ENCODE peak calls at places on chromosomes 3 and 15, in four cellular contexts. C is A549, X is uterus, K is IMR-90. H is an unnamed sample. For H3K4me1, the result is how much of the 10 kb centered on the place peaks cover.

GRCh38 chr3:175384569-175384968 is 525.4 kb downstream of the NAALADL2 start:
- DNase-seq in C (no peak), X (no peak), K (no peak), H (no peak)

GRCh38 chr3:133568294-133569014 is 5.0 kb upstream of the CDV3 start:
- DNase-seq in C (peak), X (no peak), K (peak), H (no peak)

GRCh38 chr3:136979684-136980083 is 21.9 kb downstream of the IL20RB start:
- DNase-seq in C (no peak), X (no peak), K (peak), H (peak)

GRCh38 chr3:43405888-43406636 is 119.7 kb downstream of the SNRK start:
- DNase-seq in C (no peak), X (no peak), K (peak), H (no peak)

GRCh38 chr15:56042982-56043980 is 49.9 kb upstream of the NEDD4 start:
- DNase-seq in C (no peak), X (no peak), K (no peak), H (no peak)

GRCh38 chr3:72329354-72329753 is 518.9 kb downstream of the SHQ1 start:
- DNase-seq in C (no peak), X (no peak), K (no peak), H (no peak)

GRCh38 chr15:79965836-79966630 is 5.0 kb downstream of the BCL2A1 start:
- DNase-seq in C (no peak), X (no peak), K (peak), H (no peak)

GRCh38 chr15:68389936-68390790 is 41.8 kb downstream of the ITGA11 start:
- DNase-seq in C (no peak), X (peak), K (peak), H (peak)

GRCh38 chr3:110697961-110698360 is 373.7 kb upstream of the NECTIN3 start:
- DNase-seq in C (no peak), X (no peak), K (peak), H (no peak)

GRCh38 chr15:36221992-36222391 is 357.4 kb upstream of the CDIN1 start:
- DNase-seq in C (no peak), X (no peak), K (no peak), H (no peak)

GRCh38 chr3:168157301-168157700 is 61.6 kb upstream of the GOLIM4 start:
- DNase-seq in C (no peak), X (no peak), K (no peak), H (no peak)

GRCh38 chr3:149199474-149199873 is 22.2 kb downstream of the CP start:
- DNase-seq in C (no peak), X (no peak), K (peak), H (no peak)

GRCh38 chr3:72299321-72299802 is 514.4 kb upstream of the PROK2 start:
- DNase-seq in C (no peak), X (peak), K (peak), H (no peak)

GRCh38 chr3:129881261-129881660 is 12.2 kb downstream of the TMCC1 start:
- DNase-seq in C (no peak), X (no peak), K (no peak), H (no peak)
- TF ChIP-seq POLR2A in C (no peak), X (no peak), K (no peak), H (no peak)

GRCh38 chr15:96565266-96565665 is 234.8 kb downstream of the NR2F2 start:
- DNase-seq in C (no peak), X (no peak), K (no peak), H (no peak)

GRCh38 chr15:96559087-96559486 is 228.6 kb downstream of the NR2F2 start:
- DNase-seq in C (no peak), X (no peak), K (no peak), H (no peak)

GRCh38 chr15:96560246-96560895 is 229.9 kb downstream of the NR2F2 start:
- DNase-seq in C (no peak), X (no peak), K (no peak), H (no peak)

GRCh38 chr15:96561593-96561992 is 231.1 kb downstream of the NR2F2 start:
- DNase-seq in C (no peak), X (no peak), K (no peak), H (no peak)

GRCh38 chr15:96564546-96564945 is 234.0 kb downstream of the NR2F2 start:
- DNase-seq in C (no peak), X (no peak), K (no peak), H (no peak)
- H3K27ac ChIP-seq in C (no peak), X (no peak), K (no peak), H (no peak)

GRCh38 chr3:157130138-157130880 is 29.6 kb downstream of the CCNL1 start:
- DNase-seq in C (peak), X (peak), K (peak), H (no peak)

GRCh38 chr3:157129782-157130137 is 30.2 kb downstream of the CCNL1 start:
- DNase-seq in C (no peak), X (no peak), K (no peak), H (no peak)

GRCh38 chr3:157131861-157132260 is 28.1 kb downstream of the CCNL1 start:
- DNase-seq in C (no peak), X (no peak), K (peak), H (no peak)

GRCh38 chr3:157132341-157132740 is 27.6 kb downstream of the CCNL1 start:
- DNase-seq in C (no peak), X (no peak), K (no peak), H (no peak)

GRCh38 chr3:157130881-157131251 is 29.1 kb downstream of the CCNL1 start:
- DNase-seq in C (no peak), X (no peak), K (no peak), H (no peak)
- H3K4me1 ChIP-seq in C (half or more), X (under half), K (under half), H (half or more)

GRCh38 chr3:50616003-50616769 is 765 bp upstream of the MAPKAPK3 start:
- DNase-seq in C (peak), X (peak), K (peak), H (peak)

GRCh38 chr3:50617911-50618481 is 1.0 kb downstream of the MAPKAPK3 start:
- DNase-seq in C (no peak), X (no peak), K (no peak), H (no peak)

GRCh38 chr3:50615190-50615589 is 1.8 kb upstream of the MAPKAPK3 start:
- DNase-seq in C (no peak), X (no peak), K (no peak), H (no peak)

GRCh38 chr3:50616770-50617095 is 218 bp upstream of the MAPKAPK3 start:
- DNase-seq in C (peak), X (peak), K (peak), H (peak)

GRCh38 chr3:50617096-50617791 is at the start of gene MAPKAPK3:
- DNase-seq in C (no peak), X (no peak), K (no peak), H (no peak)
- TF ChIP-seq POLR2A in C (no peak), X (no peak), K (no peak), H (no peak)

GRCh38 chr3:16258892-16259291 is 5.9 kb downstream of the DPH3 start:
- DNase-seq in C (no peak), X (no peak), K (no peak), H (no peak)

GRCh38 chr3:16265455-16265786 is 409 bp downstream of the OXNAD1 start:
- DNase-seq in C (no peak), X (no peak), K (no peak), H (no peak)

GRCh38 chr3:16264708-16265454 is at the start of the genes DPH3 and OXNAD1:
- DNase-seq in C (peak), X (peak), K (peak), H (peak)

GRCh38 chr3:16264174-16264707 is 502 bp downstream of the DPH3 start:
- DNase-seq in C (peak), X (no peak), K (no peak), H (no peak)

DNA sequence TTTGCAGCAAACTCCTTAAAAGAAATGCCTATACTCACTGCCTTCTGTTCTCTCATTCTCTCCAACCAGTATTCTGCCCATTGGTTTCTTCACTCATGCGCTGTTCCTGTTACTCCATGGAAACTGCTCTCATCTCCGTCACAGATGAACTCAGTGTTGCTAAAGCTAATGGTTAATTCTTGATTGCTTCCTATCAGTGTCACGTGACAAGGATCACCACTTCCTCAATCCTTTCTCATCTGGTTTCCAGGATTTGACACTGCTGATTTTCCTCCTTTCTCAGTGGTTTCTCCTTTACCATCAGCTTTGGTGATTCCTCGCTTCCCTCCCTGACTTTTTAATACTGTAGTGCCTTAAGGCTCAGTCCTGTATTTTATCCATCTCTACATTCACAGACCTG is 2.5 kb downstream of the DPH3 start:
- DNase-seq in C (no peak), X (no peak), K (no peak), H (no peak)
- H3K27ac ChIP-seq in C (no peak), X (no peak), K (no peak), H (no peak)

GRCh38 chr15:74221399-74222230 is 14.5 kb upstream of the CCDC33 start:
- DNase-seq in C (no peak), X (no peak), K (no peak), H (no peak)

GRCh38 chr15:74222705-74223104 is 13.4 kb upstream of the CCDC33 start:
- DNase-seq in C (no peak), X (no peak), K (no peak), H (no peak)

GRCh38 chr15:74220475-74221248 is 15.5 kb upstream of the CCDC33 start:
- DNase-seq in C (no peak), X (no peak), K (no peak), H (no peak)

GRCh38 chr15:74225928-74226327 is 10.2 kb upstream of the CCDC33 start:
- DNase-seq in C (no peak), X (no peak), K (no peak), H (no peak)

GRCh38 chr15:74222231-74222511 is 14.0 kb upstream of the CCDC33 start:
- DNase-seq in C (no peak), X (no peak), K (no peak), H (no peak)
- H3K4me1 ChIP-seq in C (under half), X (under half), K (under half), H (under half)

DNA sequence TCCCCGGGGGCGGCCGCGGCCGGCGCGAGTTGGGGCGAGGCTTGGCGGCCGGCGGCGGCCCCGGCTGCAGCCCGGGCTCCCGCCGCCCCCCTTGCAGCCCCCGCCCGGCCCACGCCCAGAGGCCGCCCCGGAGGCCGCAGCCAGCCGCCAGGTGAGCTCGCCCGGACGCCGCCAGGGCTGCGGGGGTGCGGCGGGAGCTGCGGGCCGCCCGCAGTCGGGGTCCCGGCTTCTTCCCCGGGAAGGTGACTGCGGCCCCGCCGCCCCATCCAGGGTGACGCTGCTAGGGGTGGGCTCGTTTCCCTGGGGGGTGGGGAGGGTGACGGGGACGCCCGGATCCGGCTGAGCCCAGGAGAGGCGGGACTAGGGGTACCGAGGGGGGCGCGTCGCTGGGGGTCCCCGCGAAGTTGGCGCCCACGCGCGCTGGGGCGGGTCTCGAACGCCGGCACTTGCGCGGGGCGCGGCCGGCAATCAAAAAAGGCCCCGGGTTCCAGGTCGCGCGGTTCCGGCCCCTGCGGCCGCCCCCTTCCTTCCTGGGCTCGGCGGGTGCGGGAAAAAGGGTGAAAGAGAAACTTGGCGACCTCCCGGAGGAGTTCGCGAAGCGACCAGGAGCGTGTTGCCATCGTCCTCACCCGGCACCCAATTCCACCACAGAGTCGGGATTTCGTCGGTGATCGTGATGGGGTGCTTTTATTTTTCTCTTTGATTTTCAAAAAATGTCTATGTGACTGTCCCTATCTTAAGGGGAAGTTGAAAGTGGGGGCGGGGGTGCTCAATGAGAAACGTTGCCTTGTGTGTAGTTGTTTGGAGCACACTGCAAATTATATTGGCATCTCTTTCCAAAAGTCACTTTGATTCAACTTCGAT is 573 bp downstream of the ATXN7 start:
- DNase-seq in C (peak), X (peak), K (no peak), H (peak)
- TF ChIP-seq POLR2A in C (peak), X (no peak), K (no peak), H (no peak)

GRCh38 chr3:108035751-108036150 is 55.1 kb downstream of the CD47 start:
- DNase-seq in C (no peak), X (no peak), K (no peak), H (peak)

GRCh38 chr3:108036401-108036800 is 54.4 kb downstream of the CD47 start:
- DNase-seq in C (no peak), X (no peak), K (no peak), H (no peak)

GRCh38 chr3:108029466-108029865 is 61.4 kb downstream of the CD47 start:
- DNase-seq in C (no peak), X (no peak), K (no peak), H (no peak)

GRCh38 chr3:108031893-108032292 is 58.9 kb downstream of the CD47 start:
- DNase-seq in C (peak), X (no peak), K (peak), H (peak)

DNA sequence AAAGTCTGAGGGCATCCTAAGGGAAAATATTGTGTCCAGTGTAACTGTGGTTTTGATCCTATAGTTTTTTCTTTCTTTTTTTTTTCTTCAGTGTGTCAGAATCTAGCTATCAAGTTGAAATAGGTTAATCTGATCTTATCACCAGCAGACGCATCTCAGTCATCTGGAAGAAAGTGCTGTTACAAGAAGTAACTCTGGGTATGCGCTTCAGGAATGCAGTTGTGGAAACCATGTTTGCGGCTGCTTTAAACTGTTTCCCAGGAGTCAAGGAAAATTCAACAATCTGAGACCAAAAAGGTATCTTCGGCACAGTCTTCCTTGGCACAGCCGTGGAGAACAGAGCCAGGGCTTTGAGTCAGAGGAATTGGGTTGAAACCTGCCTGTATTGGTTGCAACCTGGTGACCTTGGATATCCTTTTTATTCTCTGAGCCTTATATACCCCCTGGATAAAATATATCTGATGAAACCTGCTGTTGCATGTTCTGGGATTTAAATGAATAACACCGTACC is 59.9 kb downstream of the CD47 start:
- DNase-seq in C (no peak), X (no peak), K (no peak), H (peak)
- H3K27ac ChIP-seq in C (no peak), X (no peak), K (no peak), H (no peak)

GRCh38 chr3:159803444-159803843 is 185.2 kb upstream of the IL12A start:
- DNase-seq in C (no peak), X (no peak), K (peak), H (peak)
- H3K4me1 ChIP-seq in C (under half), X (under half), K (under half), H (half or more)

H was measured in esophagus muscularis mucosa.